ENCODE peak calls at places on chromosome 1, in seven cellular contexts. I, U, T, Q, V, Y and C are unnamed samples.

GRCh38 chr1:116777831-116778830 is 23.9 kb downstream of the CD2 start:
- DNase-seq in Q (no peak), I (peak; percentile 81), Y (peak; percentile 87), U (no peak), V (peak; percentile 66), T (peak; percentile 67), C (peak; percentile 93)

GRCh38 chr1:89354210-89354609 is 9.6 kb upstream of the GBP6 start:
- DNase-seq in V (no peak), T (no peak), Y (no peak), I (no peak), U (no peak), Q (no peak), C (no peak)

GRCh38 chr1:205610036-205610435 is 21.8 kb downstream of the ELK4 start:
- DNase-seq in Q (no peak), Y (peak; percentile 49), T (peak; percentile 61), V (peak; percentile 72), I (peak; percentile 70), U (no peak), C (peak; percentile 78)

GRCh38 chr1:205128050-205128449 is 6.3 kb upstream of the RBBP5 start:
- DNase-seq in V (no peak), I (no peak), Q (no peak), T (peak; percentile 11), Y (no peak), U (no peak), C (peak; percentile 36)

GRCh38 chr1:119449964-119450363 is 35.0 kb downstream of the HSD3B2 start:
- DNase-seq in Y (no peak), U (peak; percentile 25), V (no peak), I (no peak), Q (no peak), T (no peak), C (peak; percentile 5)

GRCh38 chr1:207049974-207050391 is 1.0 kb downstream of the YOD1 start:
- DNase-seq in U (no peak), Q (no peak), Y (peak; percentile 66), T (peak; percentile 58), V (peak; percentile 53), I (peak; percentile 21), C (peak; percentile 63)

GRCh38 chr1:230429072-230429735 is 3.1 kb upstream of the PGBD5 start:
- DNase-seq in I (no peak), T (no peak), Y (no peak), U (no peak), Q (no peak), V (no peak), C (no peak)

GRCh38 chr1:202462342-202463076 is 114.0 kb downstream of the PPP1R12B start:
- DNase-seq in U (no peak), Q (no peak), V (no peak), Y (no peak), I (no peak), T (no peak), C (no peak)

GRCh38 chr1:37902983-37903382 is 43.6 kb upstream of the MTF1 start:
- DNase-seq in Q (no peak), Y (no peak), I (no peak), U (no peak), T (no peak), V (no peak), C (no peak)

GRCh38 chr1:37901893-37902225 is 42.5 kb upstream of the MTF1 start:
- DNase-seq in T (no peak), I (no peak), Q (no peak), V (no peak), U (no peak), Y (no peak), C (no peak)

GRCh38 chr1:37905624-37906196 is 41.1 kb downstream of the INPP5B start:
- DNase-seq in I (no peak), V (no peak), U (no peak), Q (no peak), T (no peak), Y (no peak), C (no peak)

DNA sequence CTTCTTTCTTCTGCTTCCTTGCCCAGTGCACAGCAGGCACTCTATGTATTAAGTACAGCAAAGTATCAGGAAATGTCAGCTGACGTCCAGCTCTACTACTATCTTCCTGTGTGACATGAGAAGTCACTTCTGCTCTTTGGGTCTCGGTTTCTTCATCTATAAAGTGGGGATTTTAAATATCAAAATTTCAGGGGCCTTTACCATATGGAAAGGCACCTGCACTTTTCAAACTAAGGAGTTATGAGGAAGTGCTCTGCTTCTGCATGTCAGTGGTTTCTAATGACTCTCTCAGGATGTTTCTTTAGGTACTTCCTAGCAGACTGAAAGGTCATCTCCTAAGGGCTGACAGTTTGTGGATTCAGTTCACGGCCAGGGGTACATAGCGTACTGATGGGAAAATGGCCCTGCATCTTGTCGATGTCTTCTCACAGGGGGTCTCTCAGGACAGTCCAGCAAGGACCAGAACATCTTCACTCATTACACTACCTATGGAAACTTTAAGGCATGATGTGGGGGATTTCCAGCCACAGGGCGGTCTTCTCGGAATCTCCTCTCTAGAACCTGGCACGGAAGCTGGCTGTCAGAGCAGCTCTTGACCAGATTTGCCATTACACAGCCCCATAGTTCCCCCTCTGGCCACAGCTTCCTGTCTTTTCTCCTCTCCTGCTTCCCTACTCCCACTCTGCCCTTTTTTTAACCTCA is 42.0 kb upstream of the MTF1 start:
- DNase-seq in Q (no peak), I (no peak), U (no peak), Y (no peak), V (no peak), T (no peak), C (no peak)
- H3K4me3 ChIP-seq in Q (no peak overlapping the region), I (no peak overlapping the region), U (no peak overlapping the region), Y (no peak overlapping the region), V (no peak overlapping the region), T (no peak overlapping the region), C (no peak overlapping the region)

GRCh38 chr1:1797731-1798341 is 19.6 kb upstream of the NADK start:
- DNase-seq in V (no peak), Y (no peak), T (no peak), I (no peak), U (no peak), Q (no peak), C (no peak)

GRCh38 chr1:1794999-1795398 is 16.7 kb upstream of the NADK start:
- DNase-seq in U (no peak), T (no peak), Y (no peak), V (no peak), Q (no peak), I (no peak), C (no peak)

GRCh38 chr1:1799716-1800115 is 21.4 kb upstream of the NADK start:
- DNase-seq in Y (no peak), Q (no peak), T (no peak), V (no peak), U (no peak), I (no peak), C (no peak)

GRCh38 chr1:1793481-1794244 is 15.4 kb upstream of the NADK start:
- DNase-seq in V (no peak), I (no peak), T (no peak), Q (no peak), Y (no peak), U (no peak), C (no peak)

GRCh38 chr1:1796466-1796865 is 18.2 kb upstream of the NADK start:
- DNase-seq in Q (no peak), T (no peak), U (no peak), V (no peak), Y (no peak), I (no peak), C (no peak)
- TF ChIP-seq CTCF in Q (no peak), T (peak; percentile 30), U (peak; percentile 32), V (peak; percentile 14), Y (peak; percentile 35), I (no peak), C (peak; percentile 18)

DNA sequence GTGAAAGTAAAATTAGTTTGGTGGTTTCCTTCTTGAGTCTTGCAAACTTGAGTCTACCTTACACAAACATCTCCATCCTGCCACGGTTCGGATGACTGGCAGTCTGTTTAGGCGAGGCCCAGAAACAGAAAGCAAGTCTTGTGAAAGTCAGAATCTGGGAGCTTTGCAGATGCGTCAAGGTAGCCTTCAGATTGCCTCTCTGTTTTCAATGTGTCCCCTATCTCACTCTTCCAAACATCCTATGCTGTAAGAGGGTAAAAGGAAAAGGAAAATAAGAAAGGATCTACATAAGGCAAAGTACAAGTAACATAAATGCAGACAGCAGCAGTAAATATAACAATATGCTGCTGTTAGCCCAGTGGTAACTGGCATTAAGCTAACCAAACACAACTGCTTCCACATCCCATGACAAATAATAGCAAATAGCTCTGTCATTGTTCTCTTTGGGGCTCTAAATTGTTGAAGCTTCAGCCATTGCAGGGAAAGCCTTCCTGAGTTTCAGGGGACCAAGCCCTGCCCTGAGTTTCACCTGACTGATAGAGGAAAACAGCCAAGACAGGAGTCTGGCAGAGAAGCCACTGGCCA is 26.2 kb upstream of the C1orf105 start:
- DNase-seq in V (peak; percentile 22), I (no peak), U (no peak), Q (no peak), Y (no peak), T (no peak), C (no peak)
- H3K4me3 ChIP-seq in V (no peak overlapping the region), I (no peak overlapping the region), U (no peak overlapping the region), Q (no peak overlapping the region), Y (no peak overlapping the region), T (no peak overlapping the region), C (no peak overlapping the region)

DNA sequence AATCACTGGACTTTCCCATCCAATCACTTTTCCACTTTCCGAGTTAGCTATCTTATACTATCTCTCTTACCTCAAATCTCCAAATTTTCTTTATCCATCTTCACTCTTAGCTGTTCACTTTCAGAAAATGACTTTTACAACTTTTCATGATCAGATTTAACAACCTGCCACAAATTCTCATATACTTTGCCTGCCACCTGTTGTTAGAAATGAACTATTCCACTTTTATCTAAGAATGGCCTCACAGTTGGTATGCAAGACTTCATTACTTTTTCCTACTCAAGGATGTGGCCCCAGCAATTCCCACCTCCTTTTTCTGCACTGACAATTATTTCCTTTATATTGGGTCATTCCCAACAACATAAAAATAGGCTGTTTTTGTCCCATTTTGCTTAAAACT is 93.6 kb upstream of the DEPDC1 start:
- DNase-seq in U (no peak), I (no peak), Q (no peak), Y (no peak), V (no peak), T (no peak), C (no peak)
- TF ChIP-seq CTCF in U (no peak), I (no peak), Q (no peak), Y (no peak), V (no peak), T (no peak), C (no peak)